ENCODE peak calls at places on chromosomes 6 and 20, in six cellular contexts. One of them, this sample, is unnamed.

GRCh38 chr6:46932526-46932925 is 10.8 kb upstream of the ADGRF5 start:
- DNase-seq in SJSA1: peak; percentile 7
- DNase-seq in heart right ventricle: no peak
- DNase-seq in naive thymus-derived CD4-positive, alpha-beta T cell: no peak
- DNase-seq in effector memory CD4-positive, alpha-beta T cell: no peak
- DNase-seq in OCI-LY7: no peak
- DNase-seq in this sample: no peak

GRCh38 chr20:329851-330232 is 4.5 kb downstream of the SOX12 start:
- DNase-seq in effector memory CD4-positive, alpha-beta T cell: no peak
- DNase-seq in naive thymus-derived CD4-positive, alpha-beta T cell: no peak
- DNase-seq in heart right ventricle: no peak
- DNase-seq in SJSA1: no peak
- DNase-seq in OCI-LY7: no peak
- DNase-seq in this sample: no peak

GRCh38 chr6:9566096-9566495 is 848.8 kb downstream of the TFAP2A start:
- DNase-seq in effector memory CD4-positive, alpha-beta T cell: no peak
- DNase-seq in OCI-LY7: no peak
- DNase-seq in heart right ventricle: no peak
- DNase-seq in naive thymus-derived CD4-positive, alpha-beta T cell: no peak
- DNase-seq in SJSA1: no peak
- DNase-seq in this sample: no peak

GRCh38 chr6:132813173-132813856 is 1.1 kb upstream of the RPS12 start:
- DNase-seq in OCI-LY7: peak; percentile 65
- DNase-seq in SJSA1: peak; percentile 50
- DNase-seq in naive thymus-derived CD4-positive, alpha-beta T cell: peak; percentile 46
- DNase-seq in heart right ventricle: peak; percentile 25
- DNase-seq in effector memory CD4-positive, alpha-beta T cell: no peak
- DNase-seq in this sample: peak; percentile 56

GRCh38 chr20:20083796-20084195 is 31.5 kb downstream of the CFAP61 start:
- DNase-seq in naive thymus-derived CD4-positive, alpha-beta T cell: peak; percentile 4
- DNase-seq in OCI-LY7: peak; percentile 48
- DNase-seq in effector memory CD4-positive, alpha-beta T cell: no peak
- DNase-seq in SJSA1: peak; percentile 32
- DNase-seq in heart right ventricle: no peak
- DNase-seq in this sample: no peak

GRCh38 chr6:170368544-170368943 is 62.0 kb downstream of the FAM120B start:
- DNase-seq in heart right ventricle: no peak
- DNase-seq in effector memory CD4-positive, alpha-beta T cell: no peak
- DNase-seq in SJSA1: peak; percentile 64
- DNase-seq in OCI-LY7: no peak
- DNase-seq in naive thymus-derived CD4-positive, alpha-beta T cell: no peak
- DNase-seq in this sample: no peak

GRCh38 chr20:60006261-60006660 is 48.0 kb downstream of the CDH26 start:
- DNase-seq in heart right ventricle: no peak
- DNase-seq in effector memory CD4-positive, alpha-beta T cell: no peak
- DNase-seq in naive thymus-derived CD4-positive, alpha-beta T cell: no peak
- DNase-seq in SJSA1: no peak
- DNase-seq in OCI-LY7: no peak
- DNase-seq in this sample: no peak

GRCh38 chr6:138334000-138334399 is 43.7 kb upstream of the SMIM28 start:
- DNase-seq in OCI-LY7: no peak
- DNase-seq in SJSA1: no peak
- DNase-seq in naive thymus-derived CD4-positive, alpha-beta T cell: no peak
- DNase-seq in effector memory CD4-positive, alpha-beta T cell: no peak
- DNase-seq in heart right ventricle: peak; percentile 48
- DNase-seq in this sample: no peak

GRCh38 chr6:45003400-45003799 is 324.7 kb upstream of the RUNX2 start:
- DNase-seq in heart right ventricle: no peak
- DNase-seq in naive thymus-derived CD4-positive, alpha-beta T cell: no peak
- DNase-seq in OCI-LY7: no peak
- DNase-seq in SJSA1: no peak
- DNase-seq in effector memory CD4-positive, alpha-beta T cell: no peak
- DNase-seq in this sample: no peak

GRCh38 chr6:31621991-31622390 is 1.5 kb downstream of the PRRC2A start:
- DNase-seq in OCI-LY7: no peak
- DNase-seq in effector memory CD4-positive, alpha-beta T cell: no peak
- DNase-seq in naive thymus-derived CD4-positive, alpha-beta T cell: no peak
- DNase-seq in heart right ventricle: no peak
- DNase-seq in SJSA1: peak; percentile 11
- DNase-seq in this sample: no peak

GRCh38 chr6:79466222-79466834 is 70.9 kb downstream of the LCA5 start:
- DNase-seq in heart right ventricle: no peak
- DNase-seq in effector memory CD4-positive, alpha-beta T cell: no peak
- DNase-seq in naive thymus-derived CD4-positive, alpha-beta T cell: no peak
- DNase-seq in SJSA1: no peak
- DNase-seq in OCI-LY7: peak; percentile 4
- DNase-seq in this sample: no peak

GRCh38 chr20:8829232-8829631 is 239.7 kb upstream of the PLCB4 start:
- DNase-seq in OCI-LY7: no peak
- DNase-seq in heart right ventricle: no peak
- DNase-seq in SJSA1: no peak
- DNase-seq in effector memory CD4-positive, alpha-beta T cell: no peak
- DNase-seq in naive thymus-derived CD4-positive, alpha-beta T cell: no peak
- DNase-seq in this sample: no peak

GRCh38 chr20:57377350-57377749 is 13.8 kb upstream of the RBM38 start:
- DNase-seq in OCI-LY7: no peak
- DNase-seq in SJSA1: no peak
- DNase-seq in naive thymus-derived CD4-positive, alpha-beta T cell: no peak
- DNase-seq in heart right ventricle: no peak
- DNase-seq in effector memory CD4-positive, alpha-beta T cell: no peak
- DNase-seq in this sample: no peak
- H3K36me3 ChIP-seq in OCI-LY7: peaks cover 96% of the 10 kb centered on the region
- H3K36me3 ChIP-seq in SJSA1: peaks cover 9% of the 10 kb centered on the region
- H3K36me3 ChIP-seq in naive thymus-derived CD4-positive, alpha-beta T cell: peaks cover 79% of the 10 kb centered on the region
- H3K36me3 ChIP-seq in heart right ventricle: peaks cover 42% of the 10 kb centered on the region
- H3K36me3 ChIP-seq in effector memory CD4-positive, alpha-beta T cell: peaks cover 68% of the 10 kb centered on the region
- H3K36me3 ChIP-seq in this sample: peaks cover 60% of the 10 kb centered on the region

GRCh38 chr20:56617489-56617888 is 11.6 kb upstream of the TFAP2C start:
- DNase-seq in heart right ventricle: no peak
- DNase-seq in SJSA1: no peak
- DNase-seq in naive thymus-derived CD4-positive, alpha-beta T cell: no peak
- DNase-seq in OCI-LY7: no peak
- DNase-seq in effector memory CD4-positive, alpha-beta T cell: no peak
- DNase-seq in this sample: no peak

GRCh38 chr20:56614196-56614595 is 14.9 kb upstream of the TFAP2C start:
- DNase-seq in SJSA1: no peak
- DNase-seq in OCI-LY7: no peak
- DNase-seq in naive thymus-derived CD4-positive, alpha-beta T cell: no peak
- DNase-seq in effector memory CD4-positive, alpha-beta T cell: no peak
- DNase-seq in heart right ventricle: no peak
- DNase-seq in this sample: no peak

GRCh38 chr20:56621730-56622129 is 7.4 kb upstream of the TFAP2C start:
- DNase-seq in effector memory CD4-positive, alpha-beta T cell: no peak
- DNase-seq in OCI-LY7: no peak
- DNase-seq in heart right ventricle: no peak
- DNase-seq in SJSA1: no peak
- DNase-seq in naive thymus-derived CD4-positive, alpha-beta T cell: no peak
- DNase-seq in this sample: no peak

DNA sequence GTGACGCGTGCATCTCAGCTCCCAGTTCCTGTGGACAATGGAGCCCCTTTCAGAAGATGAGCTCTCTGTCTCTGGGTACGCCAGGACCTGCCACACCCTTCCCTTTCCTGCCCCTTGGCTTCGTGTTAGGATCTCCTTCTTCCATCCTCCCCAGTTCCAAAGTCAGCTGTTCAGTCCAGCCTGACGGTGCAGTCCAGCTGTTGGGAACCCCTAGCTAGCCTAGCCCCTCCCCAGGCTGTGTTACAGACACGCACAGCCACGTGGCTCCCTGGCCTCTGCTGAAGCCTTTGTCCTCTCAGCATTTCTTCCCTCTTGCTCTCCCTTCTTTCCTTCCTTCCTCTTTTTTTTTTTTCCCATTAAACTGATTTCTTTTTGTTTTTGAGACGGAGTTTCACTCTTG is 12.4 kb upstream of the TFAP2C start:
- DNase-seq in heart right ventricle: no peak
- DNase-seq in SJSA1: no peak
- DNase-seq in effector memory CD4-positive, alpha-beta T cell: no peak
- DNase-seq in OCI-LY7: no peak
- DNase-seq in naive thymus-derived CD4-positive, alpha-beta T cell: no peak
- DNase-seq in this sample: no peak
- H3K4me1 ChIP-seq in heart right ventricle: no peaks in the 10 kb centered on the region
- H3K4me1 ChIP-seq in SJSA1: no peaks in the 10 kb centered on the region
- H3K4me1 ChIP-seq in effector memory CD4-positive, alpha-beta T cell: no peaks in the 10 kb centered on the region
- H3K4me1 ChIP-seq in OCI-LY7: no peaks in the 10 kb centered on the region
- H3K4me1 ChIP-seq in naive thymus-derived CD4-positive, alpha-beta T cell: no peaks in the 10 kb centered on the region
- H3K4me1 ChIP-seq in this sample: no peaks in the 10 kb centered on the region

DNA sequence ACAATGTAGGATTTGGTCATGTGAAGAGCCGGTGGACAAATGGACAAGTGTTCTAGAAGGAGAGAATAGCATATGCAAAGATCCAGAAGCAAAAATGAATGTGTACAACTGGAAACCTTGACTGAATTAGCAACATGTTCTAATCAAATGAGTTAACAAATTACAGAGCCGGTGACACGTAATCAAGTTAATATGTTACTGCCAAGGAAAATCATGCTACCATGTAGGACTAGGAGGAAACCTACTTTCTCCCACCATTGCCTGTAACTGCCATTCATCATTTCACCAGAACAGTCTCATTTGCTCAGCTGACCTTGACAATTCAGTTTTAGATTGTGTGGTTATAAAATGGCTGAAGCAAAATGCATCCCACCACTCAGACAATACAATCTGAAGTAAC is 179.4 kb downstream of the KIF16B start:
- DNase-seq in naive thymus-derived CD4-positive, alpha-beta T cell: no peak
- DNase-seq in heart right ventricle: no peak
- DNase-seq in OCI-LY7: no peak
- DNase-seq in SJSA1: no peak
- DNase-seq in effector memory CD4-positive, alpha-beta T cell: no peak
- DNase-seq in this sample: no peak
- H3K27ac ChIP-seq in naive thymus-derived CD4-positive, alpha-beta T cell: no peak overlapping the region
- H3K27ac ChIP-seq in heart right ventricle: no peak overlapping the region
- H3K27ac ChIP-seq in OCI-LY7: no peak overlapping the region
- H3K27ac ChIP-seq in SJSA1: no peak overlapping the region
- H3K27ac ChIP-seq in effector memory CD4-positive, alpha-beta T cell: no peak overlapping the region
- H3K27ac ChIP-seq in this sample: no peak overlapping the region

DNA sequence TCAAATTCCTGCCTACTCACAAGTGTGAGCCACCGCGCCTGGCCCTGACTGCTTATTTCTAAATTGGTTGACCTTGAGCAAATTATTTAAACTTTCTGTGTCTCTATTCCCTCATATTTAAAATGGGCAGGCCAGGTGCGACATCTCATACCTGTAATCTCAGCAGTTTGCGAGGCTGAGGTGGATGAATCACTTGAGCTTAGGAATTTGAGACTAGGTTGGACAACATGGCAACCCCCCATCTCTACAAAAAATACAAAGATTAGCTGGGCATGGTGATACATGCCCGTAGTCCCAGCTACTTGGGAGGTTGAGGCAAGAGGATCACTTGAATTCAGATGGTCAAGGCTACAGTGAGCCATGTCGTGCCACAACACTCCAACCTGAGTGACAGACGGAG is 26.5 kb downstream of the DCBLD1 start:
- DNase-seq in SJSA1: no peak
- DNase-seq in naive thymus-derived CD4-positive, alpha-beta T cell: no peak
- DNase-seq in heart right ventricle: no peak
- DNase-seq in effector memory CD4-positive, alpha-beta T cell: no peak
- DNase-seq in OCI-LY7: no peak
- DNase-seq in this sample: no peak
- H3K36me3 ChIP-seq in SJSA1: peaks cover 54% of the 10 kb centered on the region
- H3K36me3 ChIP-seq in naive thymus-derived CD4-positive, alpha-beta T cell: no peaks in the 10 kb centered on the region
- H3K36me3 ChIP-seq in heart right ventricle: no peaks in the 10 kb centered on the region
- H3K36me3 ChIP-seq in effector memory CD4-positive, alpha-beta T cell: no peaks in the 10 kb centered on the region
- H3K36me3 ChIP-seq in OCI-LY7: no peaks in the 10 kb centered on the region
- H3K36me3 ChIP-seq in this sample: no peaks in the 10 kb centered on the region

GRCh38 chr20:37380864-37381579 is 35.1 kb downstream of the SRC start:
- DNase-seq in naive thymus-derived CD4-positive, alpha-beta T cell: no peak
- DNase-seq in effector memory CD4-positive, alpha-beta T cell: no peak
- DNase-seq in OCI-LY7: no peak
- DNase-seq in SJSA1: no peak
- DNase-seq in heart right ventricle: no peak
- DNase-seq in this sample: no peak
- H3K4me1 ChIP-seq in naive thymus-derived CD4-positive, alpha-beta T cell: peaks cover 5% of the 10 kb centered on the region
- H3K4me1 ChIP-seq in effector memory CD4-positive, alpha-beta T cell: peaks cover 6% of the 10 kb centered on the region
- H3K4me1 ChIP-seq in OCI-LY7: peaks cover 33% of the 10 kb centered on the region
- H3K4me1 ChIP-seq in SJSA1: peaks cover 9% of the 10 kb centered on the region
- H3K4me1 ChIP-seq in heart right ventricle: peaks cover 5% of the 10 kb centered on the region
- H3K4me1 ChIP-seq in this sample: peaks cover 5% of the 10 kb centered on the region

This sample was measured in CD8-positive, alpha-beta memory T cell.